ENCODE peak calls at places on chromosomes 5 and 9, in nine cellular contexts. Z is head of caudate nucleus; Q is GM12865; C is WERI-Rb-1; P is cardiac septum; O is COR-L47; I is AML-193; K is skeletal muscle cell; E is activated CD4-positive, alpha-beta T cell treated with anti-CD3 and anti-CD28 coated beads, Interleukin-2, amount 10 ng/mL, durations not matched to agents 7 days and 5 days. J is an unnamed sample.

GRCh38 chr9:22134390-22134789 is 125.3 kb upstream of the CDKN2B start:
- DNase-seq in Z (no peak), Q (no peak), C (no peak), P (no peak), O (no peak), I (no peak), K (no peak), E (no peak), J (no peak)

GRCh38 chr5:173668910-173669309 is 52.5 kb upstream of the BOD1 start:
- DNase-seq in Z (no peak), Q (no peak), C (no peak), P (no peak), O (no peak), I (no peak), K (no peak), E (no peak), J (no peak)

GRCh38 chr9:37747271-37747753 is 6.3 kb upstream of the TRMT10B start:
- DNase-seq in Z (peak), Q (peak), C (peak), P (no peak), O (peak), I (peak), K (no peak), E (peak), J (peak)

GRCh38 chr5:139635606-139636206 is 12.4 kb upstream of the CXXC5 start:
- DNase-seq in Z (peak), Q (peak), C (peak), P (peak), O (peak), I (peak), K (peak), E (no peak), J (peak)

GRCh38 chr5:99063737-99064136 is 134.9 kb upstream of the CHD1 start:
- DNase-seq in Z (no peak), Q (no peak), C (no peak), P (no peak), O (no peak), I (no peak), K (no peak), E (no peak), J (no peak)

GRCh38 chr9:90868555-90868954 is 66.9 kb downstream of the SYK start:
- DNase-seq in Z (no peak), Q (no peak), C (no peak), P (no peak), O (no peak), I (no peak), K (peak), E (no peak), J (no peak)

GRCh38 chr5:74648835-74649286 is 8.3 kb upstream of the ENC1 start:
- DNase-seq in Z (peak), Q (peak), C (no peak), P (no peak), O (peak), I (peak), K (no peak), E (peak), J (no peak)

GRCh38 chr5:113804264-113804663 is 290.8 kb downstream of the YTHDC2 start:
- DNase-seq in Z (no peak), Q (no peak), C (peak), P (no peak), O (no peak), I (no peak), K (no peak), E (no peak), J (no peak)

GRCh38 chr9:137429974-137430722 is 7.0 kb downstream of the NOXA1 start:
- DNase-seq in Z (no peak), Q (peak), C (peak), P (peak), O (no peak), I (no peak), K (no peak), E (no peak), J (no peak)

GRCh38 chr5:14257995-14258403 is 114.9 kb downstream of the TRIO start:
- DNase-seq in Z (no peak), Q (peak), C (no peak), P (no peak), O (no peak), I (no peak), K (no peak), E (no peak), J (no peak)

GRCh38 chr9:119009253-119009652 is 360.0 kb downstream of the BRINP1 start:
- DNase-seq in Z (peak), Q (no peak), C (no peak), P (no peak), O (no peak), I (no peak), K (no peak), E (no peak), J (no peak)

GRCh38 chr5:158212915-158213314 is 354.0 kb upstream of the CLINT1 start:
- DNase-seq in Z (no peak), Q (no peak), C (no peak), P (no peak), O (no peak), I (no peak), K (no peak), E (no peak), J (no peak)

GRCh38 chr9:124783830-124784229 is 6.9 kb downstream of the OLFML2A start:
- DNase-seq in Z (no peak), Q (no peak), C (no peak), P (no peak), O (no peak), I (no peak), K (no peak), E (no peak), J (no peak)

GRCh38 chr9:117926031-117926655 is 221.9 kb downstream of the TLR4 start:
- DNase-seq in Z (no peak), Q (no peak), C (no peak), P (no peak), O (no peak), I (no peak), K (no peak), E (no peak), J (no peak)

GRCh38 chr9:22401671-22402070 is 45.0 kb upstream of the DMRTA1 start:
- DNase-seq in Z (no peak), Q (no peak), C (no peak), P (no peak), O (no peak), I (no peak), K (no peak), E (no peak), J (no peak)

GRCh38 chr5:132026516-132027008 is 15.1 kb upstream of the ACSL6 start:
- DNase-seq in Z (no peak), Q (no peak), C (no peak), P (peak), O (no peak), I (no peak), K (no peak), E (peak), J (no peak)

GRCh38 chr5:57176350-57176857 is 2.5 kb downstream of the GPBP1 start:
- DNase-seq in Z (no peak), Q (peak), C (no peak), P (no peak), O (no peak), I (peak), K (peak), E (no peak), J (peak)

GRCh38 chr5:95667678-95668077 is 15.1 kb downstream of the SPATA9 start:
- DNase-seq in Z (no peak), Q (no peak), C (no peak), P (no peak), O (no peak), I (no peak), K (no peak), E (no peak), J (no peak)